ENCODE peak calls at places on chromosomes 16 and 17, in four cellular contexts. One of them, this sample, is unnamed.

GRCh38 chr17:1759529-1759928 is 2.3 kb upstream of the SERPINF1 start:
- DNase-seq in HepG2: no peak
- DNase-seq in K562: no peak
- DNase-seq in GM12878: no peak
- DNase-seq in this sample: no peak

GRCh38 chr17:75242461-75243042 is 18.9 kb downstream of the GGA3 start:
- DNase-seq in HepG2: no peak
- DNase-seq in K562: no peak
- DNase-seq in GM12878: no peak
- DNase-seq in this sample: no peak

GRCh38 chr16:55501549-55502322 is 7.1 kb upstream of the LPCAT2 start:
- DNase-seq in HepG2: no peak
- DNase-seq in K562: peak; percentile 36
- DNase-seq in GM12878: no peak
- DNase-seq in this sample: peak; percentile 59

GRCh38 chr16:3950343-3951193 is 70.1 kb upstream of the CREBBP start:
- DNase-seq in HepG2: no peak
- DNase-seq in K562: no peak
- DNase-seq in GM12878: no peak
- DNase-seq in this sample: no peak

GRCh38 chr17:21549107-21549687 is 143.1 kb upstream of the KCNJ18 start:
- DNase-seq in HepG2: no peak
- DNase-seq in K562: no peak
- DNase-seq in GM12878: no peak
- DNase-seq in this sample: no peak

GRCh38 chr17:51147641-51148040 is 5.7 kb upstream of the NME1 start:
- DNase-seq in HepG2: no peak
- DNase-seq in K562: no peak
- DNase-seq in GM12878: no peak
- DNase-seq in this sample: no peak

GRCh38 chr16:62240722-62241121 is 204.5 kb upstream of the CDH8 start:
- DNase-seq in HepG2: no peak
- DNase-seq in K562: no peak
- DNase-seq in GM12878: no peak
- DNase-seq in this sample: no peak

GRCh38 chr17:15659663-15660062 is 24.4 kb downstream of the TRIM16 start:
- DNase-seq in HepG2: no peak
- DNase-seq in K562: no peak
- DNase-seq in GM12878: no peak
- DNase-seq in this sample: no peak

GRCh38 chr17:72152392-72152727 is 31.5 kb downstream of the SOX9 start:
- DNase-seq in HepG2: no peak
- DNase-seq in K562: no peak
- DNase-seq in GM12878: no peak
- DNase-seq in this sample: no peak

GRCh38 chr17:44925731-44926697 is 10.7 kb upstream of the GFAP start:
- DNase-seq in HepG2: no peak
- DNase-seq in K562: no peak
- DNase-seq in GM12878: no peak
- DNase-seq in this sample: no peak

GRCh38 chr16:6684076-6684673 is 648.5 kb upstream of the RBFOX1 start:
- DNase-seq in HepG2: peak; percentile 5
- DNase-seq in K562: peak; percentile 29
- DNase-seq in GM12878: no peak
- DNase-seq in this sample: no peak

GRCh38 chr17:49862781-49863331 is 15.0 kb upstream of the TAC4 start:
- DNase-seq in HepG2: peak; percentile 79
- DNase-seq in K562: no peak
- DNase-seq in GM12878: no peak
- DNase-seq in this sample: no peak

GRCh38 chr17:10249271-10250010 is 51.0 kb upstream of the GAS7 start:
- DNase-seq in HepG2: no peak
- DNase-seq in K562: no peak
- DNase-seq in GM12878: no peak
- DNase-seq in this sample: no peak

GRCh38 chr17:18910881-18911280 is 41.1 kb upstream of the SLC5A10 start:
- DNase-seq in HepG2: no peak
- DNase-seq in K562: no peak
- DNase-seq in GM12878: no peak
- DNase-seq in this sample: no peak

GRCh38 chr16:57688987-57689771 is 5.4 kb upstream of the DRC7 start:
- DNase-seq in HepG2: no peak
- DNase-seq in K562: no peak
- DNase-seq in GM12878: no peak
- DNase-seq in this sample: no peak

GRCh38 chr16:56861756-56862155 is 3.3 kb upstream of the SLC12A3 start:
- DNase-seq in HepG2: no peak
- DNase-seq in K562: no peak
- DNase-seq in GM12878: no peak
- DNase-seq in this sample: no peak

GRCh38 chr17:79050591-79050990 is 24.0 kb upstream of the ENGASE start:
- DNase-seq in HepG2: no peak
- DNase-seq in K562: no peak
- DNase-seq in GM12878: no peak
- DNase-seq in this sample: no peak

GRCh38 chr17:16406742-16407674 is 8.4 kb upstream of the TRPV2 start:
- DNase-seq in HepG2: no peak
- DNase-seq in K562: peak; percentile 10
- DNase-seq in GM12878: peak; percentile 43
- DNase-seq in this sample: peak; percentile 90

GRCh38 chr17:64336760-64337413 is 53.8 kb downstream of the PECAM1 start:
- DNase-seq in HepG2: no peak
- DNase-seq in K562: no peak
- DNase-seq in GM12878: no peak
- DNase-seq in this sample: peak; percentile 76

GRCh38 chr17:19744922-19745757 is 3.0 kb downstream of the ALDH3A1 start:
- DNase-seq in HepG2: no peak
- DNase-seq in K562: peak; percentile 32
- DNase-seq in GM12878: no peak
- DNase-seq in this sample: peak; percentile 99

GRCh38 chr16:50602126-50602525 is 53.9 kb downstream of the NKD1 start:
- DNase-seq in HepG2: no peak
- DNase-seq in K562: no peak
- DNase-seq in GM12878: no peak
- DNase-seq in this sample: no peak

GRCh38 chr17:11598274-11599221 is at the start of gene DNAH9:
- DNase-seq in HepG2: peak; percentile 66
- DNase-seq in K562: peak; percentile 88
- DNase-seq in GM12878: no peak
- DNase-seq in this sample: peak; percentile 93

GRCh38 chr17:4872786-4873185 is 26.6 kb upstream of the C17orf107 start:
- DNase-seq in HepG2: no peak
- DNase-seq in K562: no peak
- DNase-seq in GM12878: no peak
- DNase-seq in this sample: no peak

GRCh38 chr17:73288534-73289302 is 23.1 kb downstream of the CDC42EP4 start:
- DNase-seq in HepG2: peak; percentile 97
- DNase-seq in K562: peak; percentile 75
- DNase-seq in GM12878: no peak
- DNase-seq in this sample: no peak

GRCh38 chr16:14196539-14196938 is 125.4 kb downstream of the MRTFB start:
- DNase-seq in HepG2: no peak
- DNase-seq in K562: no peak
- DNase-seq in GM12878: no peak
- DNase-seq in this sample: no peak

GRCh38 chr17:42277342-42277712 is 1.1 kb upstream of the STAT5B start:
- DNase-seq in HepG2: no peak
- DNase-seq in K562: no peak
- DNase-seq in GM12878: no peak
- DNase-seq in this sample: no peak

GRCh38 chr17:18344021-18344420 is 19.3 kb downstream of the SHMT1 start:
- DNase-seq in HepG2: no peak
- DNase-seq in K562: no peak
- DNase-seq in GM12878: no peak
- DNase-seq in this sample: no peak

GRCh38 chr17:50631908-50632571 is 2.6 kb upstream of the ABCC3 start:
- DNase-seq in HepG2: no peak
- DNase-seq in K562: no peak
- DNase-seq in GM12878: no peak
- DNase-seq in this sample: no peak

GRCh38 chr16:24539850-24540484 is 601 bp downstream of the RBBP6 start:
- DNase-seq in HepG2: no peak
- DNase-seq in K562: peak; percentile 36
- DNase-seq in GM12878: no peak
- DNase-seq in this sample: no peak

GRCh38 chr16:24537474-24538337 is 1.7 kb upstream of the RBBP6 start:
- DNase-seq in HepG2: peak; percentile 62
- DNase-seq in K562: peak; percentile 82
- DNase-seq in GM12878: no peak
- DNase-seq in this sample: no peak

GRCh38 chr16:24539295-24539849 is at the start of gene RBBP6:
- DNase-seq in HepG2: peak; percentile 94
- DNase-seq in K562: peak; percentile 92
- DNase-seq in GM12878: peak; percentile 76
- DNase-seq in this sample: peak; percentile 94

GRCh38 chr16:24540575-24541240 is 1.3 kb downstream of the RBBP6 start:
- DNase-seq in HepG2: no peak
- DNase-seq in K562: peak; percentile 17
- DNase-seq in GM12878: no peak
- DNase-seq in this sample: no peak

DNA sequence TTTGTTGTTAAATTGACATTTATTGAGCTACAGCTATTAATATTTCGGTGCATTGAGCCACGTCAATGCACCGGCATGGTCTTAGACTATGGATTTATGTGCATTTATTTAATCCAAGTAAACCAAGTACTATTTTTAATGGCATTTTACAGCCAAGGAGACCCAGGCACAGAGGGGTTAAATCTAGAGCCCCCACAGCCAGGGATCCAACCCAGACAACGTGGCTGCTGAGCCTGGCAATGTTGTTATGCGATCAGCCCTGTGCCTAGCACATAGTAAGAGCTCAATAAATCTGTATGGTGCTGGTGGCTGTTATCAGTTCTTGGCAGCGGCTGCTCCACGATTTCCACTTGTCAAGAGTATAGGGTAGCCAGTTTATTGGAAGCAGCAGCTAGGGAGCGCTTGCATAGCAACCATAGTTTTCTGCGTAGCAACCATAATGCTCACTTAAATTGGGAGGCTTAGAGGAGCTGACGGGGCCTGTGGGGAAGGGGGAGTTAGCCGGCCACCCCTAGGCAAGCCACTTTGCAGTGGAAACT is 541 bp upstream of the RBBP6 start:
- DNase-seq in HepG2: peak; percentile 85
- DNase-seq in K562: peak; percentile 73
- DNase-seq in GM12878: no peak
- DNase-seq in this sample: no peak
- TF ChIP-seq ATF2 in HepG2: no peak
- TF ChIP-seq ATF2 in K562: no peak
- TF ChIP-seq ATF2 in GM12878: no peak
- TF ChIP-seq ATF2 in this sample: no peak

DNA sequence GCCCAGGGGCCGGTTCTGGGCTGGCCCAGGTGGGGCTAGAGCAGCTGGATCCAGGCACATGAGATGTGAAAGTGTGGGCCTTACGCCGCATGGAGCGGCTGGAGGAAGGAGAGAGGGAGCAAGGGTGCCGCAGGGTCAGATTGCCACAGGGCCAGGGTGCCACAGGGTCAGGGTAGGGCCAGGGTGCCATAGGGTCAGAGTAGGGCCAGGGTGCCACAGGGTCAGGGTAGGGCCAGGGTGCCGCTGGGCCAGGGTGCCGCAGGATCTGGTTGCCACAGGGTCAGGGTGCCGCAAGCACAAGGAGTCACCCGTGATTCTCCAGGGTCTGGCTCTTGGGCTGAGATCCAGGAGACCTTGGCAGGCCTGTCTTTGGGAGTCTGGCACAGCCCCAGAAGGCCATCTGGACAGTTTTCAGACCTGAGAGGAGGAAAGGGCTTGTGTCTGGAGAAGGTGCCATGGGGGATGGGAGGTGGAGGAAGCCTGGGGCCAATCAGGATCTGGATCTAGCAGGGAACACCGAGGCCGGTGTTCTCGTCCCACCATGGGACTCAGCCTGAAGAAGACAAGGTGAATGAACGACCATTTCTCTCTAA is 13.1 kb upstream of the LASP1NB start:
- DNase-seq in HepG2: no peak
- DNase-seq in K562: no peak
- DNase-seq in GM12878: no peak
- DNase-seq in this sample: no peak
- TF ChIP-seq TCF7 in HepG2: no peak
- TF ChIP-seq TCF7 in K562: no peak
- TF ChIP-seq TCF7 in GM12878: no peak
- TF ChIP-seq TCF7 in this sample: no peak

DNA sequence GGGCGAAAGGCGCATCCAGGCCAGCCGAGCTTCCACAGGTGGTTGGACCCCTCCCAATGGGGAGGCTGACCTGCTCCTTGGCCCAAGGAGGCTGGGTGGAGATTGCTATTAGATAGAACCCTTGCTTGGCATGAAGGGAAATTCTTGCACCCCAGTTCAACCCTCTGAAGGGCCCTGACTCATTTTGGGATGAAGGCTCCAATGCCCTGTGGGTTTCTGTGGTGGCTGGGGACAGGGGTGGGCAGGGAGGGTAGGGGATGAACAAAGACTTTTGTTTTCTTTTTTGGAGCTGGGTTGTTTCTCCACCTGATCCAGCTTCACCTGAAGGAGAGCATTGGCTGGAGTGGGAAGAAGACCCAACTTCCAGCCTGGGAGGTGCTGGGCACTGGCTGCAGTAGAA is 16.7 kb upstream of the TBX21 start:
- DNase-seq in HepG2: no peak
- DNase-seq in K562: no peak
- DNase-seq in GM12878: no peak
- DNase-seq in this sample: no peak
- TF ChIP-seq ATF2 in HepG2: no peak
- TF ChIP-seq ATF2 in K562: no peak
- TF ChIP-seq ATF2 in GM12878: no peak
- TF ChIP-seq ATF2 in this sample: no peak

DNA sequence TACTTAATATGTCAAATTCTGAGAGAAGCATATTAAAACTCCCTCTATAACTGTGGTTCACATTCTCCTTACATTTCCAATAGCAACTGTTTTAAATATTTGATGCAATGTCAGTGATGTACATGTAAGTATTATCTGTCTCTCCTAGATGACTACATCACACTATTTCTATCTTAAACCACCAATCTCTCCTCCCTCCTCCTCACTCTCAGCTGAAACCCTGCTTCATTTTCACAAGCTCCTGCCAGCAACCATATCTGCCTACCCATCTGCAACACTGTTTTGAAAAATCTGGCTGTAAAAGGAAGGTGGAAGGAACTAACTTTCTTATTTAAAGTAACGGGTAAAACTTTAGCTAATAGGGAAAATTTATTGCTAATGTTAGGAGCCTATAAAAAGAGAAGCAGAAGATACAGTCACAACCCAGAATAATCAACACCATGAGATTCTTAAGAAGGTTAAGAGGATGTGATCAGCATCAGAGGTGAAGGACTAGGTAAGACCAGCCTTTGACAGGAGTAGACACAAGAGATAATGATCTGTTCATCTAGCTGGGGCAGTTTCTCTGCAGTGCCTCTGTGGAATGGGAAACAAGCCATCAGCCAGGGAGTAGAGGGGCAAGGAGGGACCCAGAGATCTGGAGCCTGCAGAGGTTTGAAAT is 31.0 kb downstream of the MYH10 start:
- DNase-seq in HepG2: no peak
- DNase-seq in K562: no peak
- DNase-seq in GM12878: no peak
- DNase-seq in this sample: no peak
- TF ChIP-seq TCF7 in HepG2: no peak
- TF ChIP-seq TCF7 in K562: no peak
- TF ChIP-seq TCF7 in GM12878: no peak
- TF ChIP-seq TCF7 in this sample: no peak